ENCODE peak calls at places on chromosome X, in seven cellular contexts. M, B, A, K, Y, O and E are unnamed samples. For H3K4me1 and H3K27me3, the result is how much of the 10 kb centered on the place peaks cover.

GRCh38 chrX:110402091-110402854 is 43.6 kb downstream of the RTL9 start:
- DNase-seq in M (peak), B (no peak), A (no peak), K (peak), Y (no peak), O (no peak), E (no peak)

GRCh38 chrX:78945186-78945912 is at the start of gene P2RY10:
- DNase-seq in M (no peak), B (no peak), A (no peak), K (no peak), Y (no peak), O (peak), E (peak)

GRCh38 chrX:154717824-154718223 is 33.1 kb downstream of the GAB3 start:
- DNase-seq in M (no peak), B (no peak), A (no peak), K (no peak), Y (no peak), O (peak), E (peak)

GRCh38 chrX:44829836-44830235 is 14.0 kb upstream of the DUSP21 start:
- DNase-seq in M (no peak), B (no peak), A (no peak), K (no peak), Y (no peak), O (no peak), E (no peak)

GRCh38 chrX:15564981-15565579 is 35.7 kb downstream of the ACE2 start:
- DNase-seq in M (peak), B (peak), A (peak), K (peak), Y (peak), O (peak), E (no peak)

GRCh38 chrX:155768036-155768769 is 112.9 kb upstream of the VAMP7 start:
- DNase-seq in M (no peak), B (no peak), A (no peak), K (no peak), Y (no peak), O (no peak), E (no peak)

GRCh38 chrX:110462957-110463356 is 104.3 kb downstream of the RTL9 start:
- DNase-seq in M (no peak), B (no peak), A (no peak), K (no peak), Y (no peak), O (no peak), E (no peak)

GRCh38 chrX:20547649-20548051 is 280.9 kb upstream of the RPS6KA3 start:
- DNase-seq in M (peak), B (no peak), A (peak), K (no peak), Y (no peak), O (peak), E (no peak)

GRCh38 chrX:39260965-39261364 is 459.7 kb downstream of the MID1IP1 start:
- DNase-seq in M (no peak), B (no peak), A (no peak), K (no peak), Y (no peak), O (no peak), E (no peak)

GRCh38 chrX:49163555-49164419 is 1.2 kb downstream of the MAGIX start:
- DNase-seq in M (peak), B (peak), A (peak), K (peak), Y (peak), O (peak), E (peak)

GRCh38 chrX:111568817-111569216 is 57.4 kb downstream of the SERTM2 start:
- DNase-seq in M (no peak), B (no peak), A (no peak), K (no peak), Y (no peak), O (no peak), E (no peak)

GRCh38 chrX:124726313-124726712 is 379.9 kb downstream of the SH2D1A start:
- DNase-seq in M (no peak), B (no peak), A (no peak), K (no peak), Y (no peak), O (no peak), E (no peak)

GRCh38 chrX:129781134-129782014 is 1.6 kb downstream of the SASH3 start:
- DNase-seq in M (no peak), B (peak), A (peak), K (peak), Y (no peak), O (peak), E (no peak)

GRCh38 chrX:57985951-57986350 is 75.7 kb upstream of the ZXDA start:
- DNase-seq in M (no peak), B (no peak), A (no peak), K (no peak), Y (no peak), O (no peak), E (no peak)

GRCh38 chrX:130716822-130717405 is 186.1 kb downstream of the ENOX2 start:
- DNase-seq in M (no peak), B (no peak), A (no peak), K (no peak), Y (no peak), O (no peak), E (no peak)

GRCh38 chrX:30308263-30309138 is 689 bp downstream of the NR0B1 start:
- DNase-seq in M (no peak), B (peak), A (no peak), K (no peak), Y (no peak), O (no peak), E (peak)

GRCh38 chrX:76253432-76253831 is 80.6 kb downstream of the PBDC1 start:
- DNase-seq in M (peak), B (peak), A (no peak), K (no peak), Y (no peak), O (peak), E (no peak)

GRCh38 chrX:20913760-20914159 is 460.5 kb upstream of the CNKSR2 start:
- DNase-seq in M (no peak), B (peak), A (no peak), K (no peak), Y (no peak), O (no peak), E (no peak)

GRCh38 chrX:69305333-69306062 is 140.2 kb upstream of the PJA1 start:
- DNase-seq in M (no peak), B (no peak), A (no peak), K (no peak), Y (peak), O (no peak), E (no peak)

GRCh38 chrX:7261672-7262332 is 113.8 kb upstream of the PUDP start:
- DNase-seq in M (no peak), B (no peak), A (no peak), K (no peak), Y (no peak), O (no peak), E (no peak)

GRCh38 chrX:16185725-16186136 is 18.4 kb downstream of the MAGEB17 start:
- DNase-seq in M (no peak), B (no peak), A (no peak), K (no peak), Y (no peak), O (no peak), E (no peak)

GRCh38 chrX:110404376-110404775 is 45.7 kb downstream of the RTL9 start:
- DNase-seq in M (no peak), B (no peak), A (no peak), K (no peak), Y (no peak), O (no peak), E (no peak)

GRCh38 chrX:78387364-78387763 is 60.0 kb upstream of the CYSLTR1 start:
- DNase-seq in M (no peak), B (no peak), A (no peak), K (no peak), Y (no peak), O (no peak), E (no peak)

GRCh38 chrX:16851421-16851820 is 18.7 kb downstream of the RBBP7 start:
- DNase-seq in M (no peak), B (no peak), A (no peak), K (no peak), Y (no peak), O (no peak), E (no peak)

GRCh38 chrX:106619797-106620196 is 8.0 kb downstream of the RADX start:
- DNase-seq in M (no peak), B (no peak), A (no peak), K (no peak), Y (no peak), O (no peak), E (no peak)

GRCh38 chrX:82320554-82320953 is 1118.7 kb downstream of the SH3BGRL start:
- DNase-seq in M (no peak), B (no peak), A (no peak), K (no peak), Y (no peak), O (no peak), E (no peak)

GRCh38 chrX:78333521-78333920 is 6.1 kb upstream of the CYSLTR1 start:
- DNase-seq in M (no peak), B (no peak), A (no peak), K (no peak), Y (no peak), O (no peak), E (no peak)

GRCh38 chrX:153226344-153227190 is 47.5 kb downstream of the MAGEA1 start:
- DNase-seq in M (peak), B (peak), A (no peak), K (no peak), Y (peak), O (no peak), E (no peak)

GRCh38 chrX:19616959-19617358 is 101.7 kb upstream of the MAP3K15 start:
- DNase-seq in M (no peak), B (no peak), A (no peak), K (no peak), Y (no peak), O (no peak), E (no peak)

GRCh38 chrX:34638116-34638515 is 19.0 kb downstream of the TMEM47 start:
- DNase-seq in M (no peak), B (no peak), A (no peak), K (no peak), Y (no peak), O (no peak), E (no peak)

GRCh38 chrX:19552793-19553192 is 37.5 kb upstream of the MAP3K15 start:
- DNase-seq in M (no peak), B (no peak), A (no peak), K (no peak), Y (no peak), O (no peak), E (no peak)

GRCh38 chrX:82764521-82764920 is 743.6 kb upstream of the POU3F4 start:
- DNase-seq in M (no peak), B (no peak), A (no peak), K (no peak), Y (no peak), O (no peak), E (no peak)

GRCh38 chrX:136246201-136246600 is 5.0 kb downstream of the MAP7D3 start:
- DNase-seq in M (no peak), B (no peak), A (no peak), K (no peak), Y (no peak), O (no peak), E (no peak)

GRCh38 chrX:139933904-139934303 is 1.1 kb upstream of the ATP11C start:
- DNase-seq in M (no peak), B (no peak), A (peak), K (no peak), Y (no peak), O (peak), E (peak)

GRCh38 chrX:139932901-139933796 is at the start of gene ATP11C:
- DNase-seq in M (peak), B (peak), A (peak), K (peak), Y (peak), O (peak), E (peak)

GRCh38 chrX:139931646-139932076 is 1.2 kb downstream of the ATP11C start:
- DNase-seq in M (no peak), B (no peak), A (no peak), K (no peak), Y (no peak), O (no peak), E (no peak)

GRCh38 chrX:139930923-139931645 is 1.8 kb downstream of the ATP11C start:
- DNase-seq in M (no peak), B (peak), A (peak), K (peak), Y (no peak), O (peak), E (peak)

GRCh38 chrX:139932077-139932900 is 564 bp downstream of the ATP11C start:
- DNase-seq in M (peak), B (peak), A (peak), K (peak), Y (no peak), O (peak), E (peak)
- TF ChIP-seq POLR2A in M (peak), B (no peak), A (no peak), K (no peak), Y (no peak), O (no peak), E (no peak)

GRCh38 chrX:115588180-115588579 is 27.2 kb downstream of the PLS3 start:
- DNase-seq in M (no peak), B (no peak), A (no peak), K (no peak), Y (no peak), O (no peak), E (no peak)

GRCh38 chrX:115591856-115592842 is 31.2 kb downstream of the PLS3 start:
- DNase-seq in M (no peak), B (no peak), A (no peak), K (no peak), Y (no peak), O (no peak), E (no peak)

GRCh38 chrX:115591420-115591819 is 30.4 kb downstream of the PLS3 start:
- DNase-seq in M (no peak), B (no peak), A (no peak), K (no peak), Y (no peak), O (no peak), E (no peak)

GRCh38 chrX:115592997-115593734 is 32.2 kb downstream of the PLS3 start:
- DNase-seq in M (no peak), B (peak), A (no peak), K (no peak), Y (no peak), O (no peak), E (no peak)

DNA sequence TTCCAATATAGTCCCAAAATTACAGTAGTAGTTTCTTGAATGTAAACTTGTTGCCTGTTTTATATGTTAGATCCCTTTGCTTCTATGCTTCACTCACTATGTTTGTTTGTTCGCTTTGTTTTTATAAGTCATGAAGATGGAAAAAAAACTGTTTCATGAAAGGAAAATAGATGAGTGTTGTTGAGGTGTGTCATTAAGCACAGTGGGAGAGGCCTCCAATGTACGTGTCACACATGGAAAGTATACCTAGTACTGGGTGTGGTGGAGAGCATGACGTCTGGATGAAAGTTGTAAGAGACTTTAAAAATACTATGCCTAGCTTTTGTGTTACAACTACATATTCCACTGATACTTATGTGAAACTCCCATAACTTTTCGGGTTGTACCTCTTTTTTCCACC is 28.4 kb downstream of the PLS3 start:
- DNase-seq in M (no peak), B (no peak), A (no peak), K (no peak), Y (no peak), O (no peak), E (no peak)
- H3K4me1 ChIP-seq in M (under half), B (under half), A (under half), K (half or more), Y (under half), O (under half), E (under half)

GRCh38 chrX:74800062-74800461 is 125.2 kb downstream of the NEXMIF start:
- DNase-seq in M (no peak), B (no peak), A (no peak), K (no peak), Y (no peak), O (no peak), E (no peak)

GRCh38 chrX:74797338-74797887 is 127.8 kb downstream of the NEXMIF start:
- DNase-seq in M (no peak), B (no peak), A (no peak), K (no peak), Y (no peak), O (no peak), E (no peak)
- H3K27me3 ChIP-seq in M (under half), B (under half), A (under half), K (under half), Y (under half), O (under half), E (under half)

DNA sequence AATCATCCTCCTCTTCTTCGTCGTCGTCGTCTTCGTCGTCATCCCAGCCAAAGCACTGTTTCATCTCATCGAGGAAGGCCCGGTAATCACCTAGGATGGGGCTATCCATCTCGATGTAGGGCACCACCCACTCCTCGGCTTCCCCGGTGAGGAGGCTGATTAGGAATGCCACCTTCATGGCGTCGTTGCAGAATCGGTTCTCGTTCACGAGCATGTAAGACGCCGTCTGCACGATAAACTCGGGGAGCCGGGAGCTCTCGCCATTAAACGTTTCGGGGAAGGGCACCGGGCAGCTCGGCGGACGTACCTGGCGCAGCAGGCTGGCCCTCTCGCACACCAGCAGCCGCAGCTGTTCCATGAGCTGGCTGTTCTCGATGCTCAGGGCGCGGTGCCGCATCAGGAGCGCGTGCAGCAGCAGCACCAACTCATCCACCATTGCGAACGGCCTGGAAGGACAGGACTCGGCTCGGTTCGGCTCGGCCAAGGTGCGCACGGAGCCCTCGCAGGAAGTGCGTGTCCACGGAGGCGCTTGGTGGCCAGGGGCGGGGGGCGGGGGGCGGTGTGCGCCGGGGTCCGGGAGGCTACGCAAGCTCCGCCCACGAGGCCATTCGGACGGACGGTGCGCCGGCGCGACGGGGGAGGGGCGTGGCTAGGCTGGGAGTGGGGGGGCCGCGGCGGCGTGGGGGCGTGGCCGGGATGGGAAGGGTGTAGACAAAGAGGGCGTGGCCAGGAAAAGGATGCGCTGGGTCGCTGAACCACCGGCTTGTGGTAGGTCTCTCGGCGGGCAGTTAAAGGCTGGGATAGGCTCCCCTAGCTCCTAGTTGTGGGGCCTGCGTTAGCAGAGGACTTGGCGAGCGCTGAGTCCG is at the start of gene LDOC1:
- DNase-seq in M (peak), B (peak), A (peak), K (peak), Y (peak), O (peak), E (peak)
- TF ChIP-seq POLR2A in M (no peak), B (no peak), A (no peak), K (no peak), Y (peak), O (no peak), E (no peak)

GRCh38 chrX:47448165-47448806 is 34.7 kb downstream of the ZNF41 start:
- DNase-seq in M (no peak), B (no peak), A (no peak), K (no peak), Y (no peak), O (no peak), E (no peak)
- H3K4me1 ChIP-seq in M (under half), B (under half), A (under half), K (under half), Y (under half), O (under half), E (under half)

DNA sequence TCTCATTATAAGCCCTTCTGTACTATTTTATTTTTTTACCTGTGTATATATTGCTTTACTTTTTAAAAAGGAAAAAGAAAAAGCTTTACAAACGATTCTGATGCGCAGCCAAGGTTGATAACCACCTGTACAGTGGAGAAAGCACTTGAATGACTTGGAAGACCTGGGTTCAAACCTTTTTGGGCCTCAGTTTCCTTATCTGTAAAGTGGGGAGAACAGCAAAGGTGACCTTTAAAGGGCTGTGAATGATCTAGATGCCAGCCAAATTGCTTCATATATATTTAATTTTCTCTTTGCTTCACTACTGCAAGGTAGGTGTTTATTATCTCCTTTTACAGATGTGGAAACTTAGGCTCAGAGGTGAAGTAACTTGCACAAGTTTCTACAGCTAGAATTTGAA is 45.0 kb downstream of the SMC1A start:
- DNase-seq in M (no peak), B (no peak), A (no peak), K (no peak), Y (no peak), O (no peak), E (no peak)
- H3K27me3 ChIP-seq in M (under half), B (under half), A (under half), K (under half), Y (under half), O (under half), E (under half)

GRCh38 chrX:47658301-47658683 is 688 bp downstream of the UXT start:
- DNase-seq in M (no peak), B (no peak), A (no peak), K (no peak), Y (no peak), O (no peak), E (no peak)

GRCh38 chrX:47661539-47661938 is 2.6 kb upstream of the UXT start:
- DNase-seq in M (no peak), B (no peak), A (no peak), K (no peak), Y (no peak), O (no peak), E (no peak)

GRCh38 chrX:47662144-47662657 is 3.2 kb upstream of the UXT start:
- DNase-seq in M (no peak), B (no peak), A (no peak), K (no peak), Y (no peak), O (no peak), E (no peak)

GRCh38 chrX:47664737-47665136 is 5.8 kb upstream of the UXT start:
- DNase-seq in M (no peak), B (no peak), A (no peak), K (no peak), Y (no peak), O (no peak), E (no peak)

DNA sequence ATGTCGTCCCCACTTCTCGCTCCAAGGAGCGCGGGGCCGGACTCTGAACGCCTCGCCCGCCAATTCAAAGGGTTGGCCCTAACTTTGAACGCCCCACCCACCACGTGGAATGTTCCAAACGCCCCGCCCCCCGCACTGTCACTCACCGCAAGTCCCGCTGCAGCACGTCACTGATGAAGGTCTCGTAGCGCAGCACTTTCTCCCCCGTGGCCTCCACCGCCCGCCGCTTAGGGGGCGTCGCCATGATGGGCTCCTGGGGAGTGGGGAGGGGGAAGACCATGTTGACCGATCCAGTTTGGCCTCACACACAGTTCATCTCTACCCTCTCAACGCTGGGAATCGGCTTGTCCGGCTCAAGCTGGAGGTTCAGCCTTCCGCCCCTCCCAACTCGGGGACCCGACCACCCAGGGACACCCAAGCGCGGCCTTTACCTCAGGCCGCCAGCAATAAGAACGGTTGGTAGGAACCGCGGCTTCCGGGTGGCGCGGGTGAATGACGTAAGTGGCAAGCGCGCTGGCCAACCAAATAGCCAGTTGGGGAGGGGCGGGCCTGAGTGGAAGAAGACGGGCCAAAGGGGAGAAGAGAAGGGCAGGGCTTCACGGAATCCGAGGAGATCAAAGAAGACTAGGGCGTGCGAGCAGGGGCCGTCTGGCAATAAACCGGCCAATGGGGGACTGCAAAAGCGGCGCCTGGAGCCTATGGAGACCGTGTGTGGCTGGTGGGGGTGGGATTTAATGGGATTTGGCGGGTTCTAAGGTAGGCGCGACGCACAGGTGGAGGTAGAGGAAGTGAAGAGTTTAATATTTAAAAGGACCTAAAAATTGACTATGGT is at the start of gene UXT:
- DNase-seq in M (peak), B (peak), A (peak), K (peak), Y (peak), O (peak), E (peak)
- TF ChIP-seq POLR2A in M (peak), B (no peak), A (peak), K (peak), Y (peak), O (peak), E (peak)